ENCODE peak calls at places on chromosomes 16 and 17, in eight cellular contexts. N is osteocyte, A is H7, V is kidney epithelial cell, O is neural progenitor cell, H is SK-N-SH, S is fibroblast of villous mesenchyme, L is H4. W is an unnamed sample.

GRCh38 chr17:59754547-59754946 is 47.1 kb downstream of the VMP1 start:
- DNase-seq in N (no peak), A (no peak), V (peak), O (no peak), H (no peak), S (peak), L (peak), W (peak)

GRCh38 chr16:72952404-72953301 is 95.3 kb downstream of the ZFHX3 start:
- DNase-seq in N (no peak), A (no peak), V (peak), O (no peak), H (peak), S (peak), L (no peak), W (no peak)

GRCh38 chr17:13993106-13993505 is 76.2 kb upstream of the COX10 start:
- DNase-seq in N (no peak), A (no peak), V (no peak), O (no peak), H (no peak), S (no peak), L (no peak), W (no peak)

GRCh38 chr16:70780546-70780945 is 20.4 kb downstream of the VAC14 start:
- DNase-seq in N (no peak), A (no peak), V (no peak), O (no peak), H (no peak), S (no peak), L (no peak), W (no peak)

GRCh38 chr16:58515871-58516767 is 802 bp downstream of the SETD6 start:
- DNase-seq in N (no peak), A (peak), V (no peak), O (peak), H (no peak), S (no peak), L (no peak), W (peak)

GRCh38 chr17:79923974-79924638 is 84.9 kb upstream of the CBX4 start:
- DNase-seq in N (no peak), A (peak), V (no peak), O (peak), H (peak), S (peak), L (no peak), W (peak)

GRCh38 chr16:64282181-64282580 is 839.7 kb downstream of the CDH11 start:
- DNase-seq in N (no peak), A (no peak), V (no peak), O (no peak), H (no peak), S (no peak), L (no peak), W (no peak)

GRCh38 chr17:12522743-12523181 is 142.9 kb upstream of the MYOCD start:
- DNase-seq in N (peak), A (peak), V (peak), O (peak), H (no peak), S (peak), L (peak), W (peak)

GRCh38 chr16:89949121-89949742 is 677 bp downstream of the DEF8 start:
- DNase-seq in N (no peak), A (peak), V (no peak), O (no peak), H (peak), S (no peak), L (no peak), W (no peak)

GRCh38 chr16:26598989-26599785 is 467.5 kb upstream of the C16orf82 start:
- DNase-seq in N (no peak), A (no peak), V (no peak), O (peak), H (no peak), S (no peak), L (no peak), W (peak)

GRCh38 chr16:56603589-56603988 is 4.8 kb upstream of the MT2A start:
- DNase-seq in N (no peak), A (peak), V (no peak), O (peak), H (peak), S (peak), L (peak), W (peak)

GRCh38 chr17:248337-249235 is 67.1 kb upstream of the DOC2B start:
- DNase-seq in N (no peak), A (no peak), V (no peak), O (no peak), H (no peak), S (no peak), L (no peak), W (no peak)

GRCh38 chr16:66894948-66895696 is 14.8 kb downstream of the PDP2 start:
- DNase-seq in N (no peak), A (peak), V (no peak), O (peak), H (peak), S (peak), L (peak), W (peak)

GRCh38 chr17:38873646-38874380 is 4.0 kb downstream of the LASP1 start:
- DNase-seq in N (no peak), A (no peak), V (no peak), O (peak), H (no peak), S (no peak), L (no peak), W (no peak)

GRCh38 chr16:88871349-88871702 is 4.9 kb upstream of the PABPN1L start:
- DNase-seq in N (no peak), A (no peak), V (no peak), O (no peak), H (no peak), S (no peak), L (no peak), W (no peak)

GRCh38 chr17:6079155-6079554 is 9.0 kb downstream of the WSCD1 start:
- DNase-seq in N (no peak), A (no peak), V (no peak), O (peak), H (no peak), S (no peak), L (no peak), W (no peak)

GRCh38 chr17:46742539-46743270 is 75.8 kb downstream of the WNT3 start:
- DNase-seq in N (no peak), A (no peak), V (peak), O (no peak), H (no peak), S (peak), L (peak), W (no peak)

GRCh38 chr17:42039794-42040763 is 10.3 kb downstream of the C17orf113 start:
- DNase-seq in N (no peak), A (peak), V (no peak), O (no peak), H (no peak), S (no peak), L (no peak), W (no peak)

GRCh38 chr16:85126731-85127662 is 14.7 kb upstream of the CIBAR2 start:
- DNase-seq in N (no peak), A (peak), V (peak), O (peak), H (peak), S (peak), L (peak), W (peak)

GRCh38 chr16:61324044-61324443 is 712.2 kb downstream of the CDH8 start:
- DNase-seq in N (no peak), A (no peak), V (no peak), O (peak), H (no peak), S (no peak), L (no peak), W (peak)

GRCh38 chr17:15411556-15412198 is 55.7 kb downstream of the CDRT4 start:
- DNase-seq in N (no peak), A (no peak), V (no peak), O (no peak), H (no peak), S (no peak), L (no peak), W (no peak)

GRCh38 chr17:50165867-50166517 is at the start of gene SGCA:
- DNase-seq in N (no peak), A (no peak), V (no peak), O (no peak), H (no peak), S (no peak), L (no peak), W (no peak)

GRCh38 chr17:4604111-4604644 is 19.8 kb downstream of the SMTNL2 start:
- DNase-seq in N (peak), A (peak), V (no peak), O (no peak), H (peak), S (peak), L (no peak), W (no peak)

GRCh38 chr16:20956319-20956718 is 55.7 kb downstream of the LYRM1 start:
- DNase-seq in N (no peak), A (no peak), V (no peak), O (no peak), H (no peak), S (peak), L (peak), W (no peak)

GRCh38 chr16:85465328-85466307 is 147.5 kb upstream of the GSE1 start:
- DNase-seq in N (no peak), A (no peak), V (no peak), O (no peak), H (peak), S (peak), L (no peak), W (no peak)

W was measured in mesendoderm.